ENCODE peak calls at places on chromosomes 12 and 14, in six cellular contexts. N, U, P, X, F and Y are unnamed samples.

GRCh38 chr12:94488449-94488848 is 28.8 kb upstream of the CEP83 start:
- DNase-seq in F (no peak), P (no peak), N (no peak), X (no peak), U (no peak), Y (no peak)

GRCh38 chr14:65104791-65105190 is 2.5 kb upstream of the MAX start:
- DNase-seq in U (no peak), N (no peak), X (no peak), P (no peak), F (no peak), Y (no peak)

GRCh38 chr12:128510527-128510926 is 243.6 kb downstream of the TMEM132C start:
- DNase-seq in X (no peak), U (no peak), F (no peak), N (no peak), P (no peak), Y (no peak)

GRCh38 chr14:20512139-20512905 is 7.0 kb downstream of the RNASE10 start:
- DNase-seq in X (no peak), N (no peak), P (no peak), U (peak; percentile 14), F (no peak), Y (no peak)

GRCh38 chr12:25253371-25254068 is 2.8 kb upstream of the KRAS start:
- DNase-seq in N (no peak), P (no peak), X (no peak), F (no peak), U (no peak), Y (no peak)

GRCh38 chr14:88463318-88463717 is 77.9 kb downstream of the SPATA7 start:
- DNase-seq in U (no peak), N (no peak), X (no peak), F (no peak), P (peak; percentile 39), Y (no peak)

GRCh38 chr12:3165311-3165931 is 88.2 kb downstream of the TSPAN9 start:
- DNase-seq in F (no peak), N (no peak), P (no peak), U (no peak), X (no peak), Y (no peak)

GRCh38 chr12:126418357-126418756 is 1353.1 kb downstream of the AACS start:
- DNase-seq in P (no peak), U (no peak), N (no peak), X (no peak), F (no peak), Y (no peak)

GRCh38 chr14:99445916-99446315 is 34.7 kb downstream of the SETD3 start:
- DNase-seq in X (no peak), P (no peak), N (no peak), F (no peak), U (no peak), Y (no peak)

GRCh38 chr12:109715310-109716091 is 1.9 kb downstream of the FAM222A start:
- DNase-seq in N (no peak), U (no peak), F (no peak), P (no peak), X (no peak), Y (no peak)

GRCh38 chr14:70622111-70622712 is 19.5 kb upstream of the TTC9 start:
- DNase-seq in N (no peak), P (peak; percentile 67), F (no peak), X (no peak), U (peak; percentile 52), Y (peak; percentile 48)

GRCh38 chr12:51056242-51056641 is 8.1 kb downstream of the LETMD1 start:
- DNase-seq in N (no peak), U (peak; percentile 91), P (no peak), F (peak; percentile 57), X (peak; percentile 24), Y (no peak)

GRCh38 chr12:119302334-119303132 is 32.0 kb upstream of the CCDC60 start:
- DNase-seq in P (no peak), X (no peak), N (no peak), U (no peak), F (no peak), Y (no peak)

GRCh38 chr12:6333029-6333428 is 8.8 kb downstream of the TNFRSF1A start:
- DNase-seq in P (no peak), F (peak; percentile 71), U (no peak), X (no peak), N (no peak), Y (no peak)

GRCh38 chr14:90641111-90642010 is 174.9 kb downstream of the TTC7B start:
- DNase-seq in U (no peak), P (no peak), F (no peak), X (no peak), N (no peak), Y (no peak)

GRCh38 chr14:103003850-103004249 is 53.5 kb downstream of the CDC42BPB start:
- DNase-seq in F (no peak), U (no peak), X (no peak), P (no peak), N (peak; percentile 42), Y (no peak)

GRCh38 chr12:111022386-111022785 is 102.0 kb upstream of the MYL2 start:
- DNase-seq in F (no peak), X (no peak), P (no peak), U (no peak), N (no peak), Y (no peak)

GRCh38 chr14:21136024-21136423 is 19.8 kb downstream of the OR5AU1 start:
- DNase-seq in F (no peak), N (no peak), U (no peak), P (peak; percentile 50), X (no peak), Y (no peak)

GRCh38 chr12:109617496-109617895 is 43.9 kb downstream of the MVK start:
- DNase-seq in N (no peak), P (no peak), U (no peak), X (no peak), F (no peak), Y (no peak)

GRCh38 chr12:8038659-8039114 is 6.2 kb downstream of the FOXJ2 start:
- DNase-seq in X (no peak), F (peak; percentile 65), P (no peak), U (peak; percentile 64), N (peak; percentile 79), Y (no peak)

GRCh38 chr14:104558231-104559042 is 21.1 kb upstream of the C14orf180 start:
- DNase-seq in U (no peak), N (peak; percentile 25), P (no peak), X (no peak), F (peak; percentile 10), Y (no peak)

GRCh38 chr12:120649442-120650248 is 9.2 kb downstream of the CABP1 start:
- DNase-seq in F (peak; percentile 39), N (no peak), X (no peak), U (no peak), P (no peak), Y (no peak)

GRCh38 chr12:108640802-108641445 is 7.2 kb upstream of the SELPLG start:
- DNase-seq in N (peak; percentile 67), X (no peak), P (no peak), F (peak; percentile 52), U (peak; percentile 40), Y (no peak)

GRCh38 chr12:56688129-56688845 is at the start of gene PTGES3:
- DNase-seq in N (peak; percentile 99), X (peak; percentile 92), U (peak; percentile 98), P (peak; percentile 95), F (peak; percentile 99), Y (peak; percentile 97)

GRCh38 chr12:57258977-57259970 is 8.3 kb upstream of the STAC3 start:
- DNase-seq in N (no peak), F (no peak), X (no peak), P (no peak), U (no peak), Y (no peak)

GRCh38 chr12:6430990-6431353 is 13.8 kb upstream of the CD27 start:
- DNase-seq in U (no peak), F (no peak), X (no peak), P (no peak), N (no peak), Y (no peak)

DNA sequence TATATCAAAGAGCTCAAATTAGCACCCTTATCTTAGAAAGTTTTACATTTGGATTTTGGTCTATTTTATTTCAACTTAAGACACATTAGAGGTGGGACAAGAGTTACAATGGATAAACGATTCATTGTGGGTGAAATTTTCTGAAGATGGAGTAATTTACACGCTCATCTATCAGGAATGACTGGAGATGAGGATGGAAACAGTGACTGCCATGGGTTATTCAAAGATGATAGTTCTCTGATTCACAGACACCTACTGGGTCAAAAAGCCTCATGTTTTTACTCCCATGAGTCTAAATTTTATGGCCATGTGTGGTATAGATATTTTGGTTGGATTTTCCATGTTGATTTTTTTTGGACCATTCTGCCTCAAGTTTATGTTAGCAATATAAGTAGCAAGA is 22.1 kb downstream of the SAMD4A start:
- DNase-seq in F (no peak), N (no peak), U (peak; percentile 54), P (no peak), X (no peak), Y (no peak)
- H3K27ac ChIP-seq in F (no peak overlapping the region), N (no peak overlapping the region), U (no peak overlapping the region), P (no peak overlapping the region), X (no peak overlapping the region), Y (no peak overlapping the region)

DNA sequence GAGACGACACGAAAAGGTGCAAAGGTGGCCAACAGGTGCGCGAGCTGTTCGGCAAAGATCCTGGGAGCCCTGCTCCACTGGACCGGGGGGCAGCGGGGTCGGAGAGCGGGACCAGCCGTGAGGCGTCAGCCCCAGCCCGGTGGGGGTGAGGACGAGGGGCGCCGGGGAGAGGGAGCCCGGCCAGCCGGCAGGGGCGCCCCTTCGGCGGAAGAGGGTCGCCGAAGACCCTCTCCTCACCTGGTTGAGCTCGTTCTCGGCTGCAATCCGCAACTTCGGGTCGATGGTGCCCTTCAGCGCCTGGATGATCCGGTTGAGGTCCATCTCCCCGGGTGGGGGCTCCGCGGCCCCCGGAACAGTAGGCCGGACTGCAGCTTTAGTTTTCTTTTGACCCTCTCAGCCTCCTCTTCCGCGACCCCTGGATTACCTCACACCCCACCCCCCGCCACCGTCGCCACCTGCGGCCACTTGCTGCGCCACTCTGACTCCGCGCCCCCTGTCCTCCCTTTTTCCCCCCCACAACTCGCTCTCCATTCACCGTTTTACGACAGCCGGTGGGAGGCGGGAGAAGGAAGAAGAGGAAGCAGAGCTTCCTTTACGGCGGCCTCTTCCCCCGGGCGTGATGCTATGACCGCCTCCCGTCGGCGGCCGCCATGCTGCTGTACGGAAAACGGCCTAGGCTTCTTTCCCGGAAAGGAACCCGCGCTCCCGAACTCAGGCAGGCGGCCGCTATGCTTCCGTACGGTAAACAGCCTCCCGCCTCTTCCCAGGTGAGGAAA is at the start of gene IPO8:
- DNase-seq in P (peak; percentile 89), X (peak; percentile 57), F (peak; percentile 96), N (peak; percentile 91), U (peak; percentile 90), Y (peak; percentile 80)
- TF ChIP-seq CTCF in P (peak; percentile 28), X (peak; percentile 73), F (peak; percentile 31), N (peak; percentile 14), U (no peak), Y (peak; percentile 56)

GRCh38 chr12:106790020-106790419 is 15.5 kb downstream of the RIC8B start:
- DNase-seq in F (no peak), N (no peak), P (no peak), U (no peak), X (no peak), Y (no peak)
- H3K27ac ChIP-seq in F (no peak overlapping the region), N (no peak overlapping the region), P (no peak overlapping the region), U (no peak overlapping the region), X (no peak overlapping the region), Y (no peak overlapping the region)

GRCh38 chr14:94441531-94442205 is 10.9 kb downstream of the SERPINA11 start:
- DNase-seq in X (no peak), U (no peak), P (no peak), N (no peak), F (no peak), Y (no peak)

GRCh38 chr14:94445003-94445402 is 7.6 kb downstream of the SERPINA11 start:
- DNase-seq in N (no peak), X (no peak), F (no peak), P (no peak), U (no peak), Y (no peak)

GRCh38 chr14:94441130-94441529 is 11.5 kb downstream of the SERPINA11 start:
- DNase-seq in P (no peak), X (no peak), F (no peak), U (no peak), N (no peak), Y (no peak)

GRCh38 chr14:94439453-94440057 is 13.0 kb downstream of the SERPINA11 start:
- DNase-seq in X (no peak), P (no peak), N (no peak), F (no peak), U (no peak), Y (no peak)
- TF ChIP-seq CTCF in X (no peak), P (no peak), N (no peak), F (no peak), U (peak; percentile 3), Y (no peak)